ENCODE peak calls at places on chromosome 17, in eight cellular contexts. One of them, this sample, is unnamed.

GRCh38 chr17:18960803-18961511 is 9.0 kb downstream of the SLC5A10 start:
- DNase-seq in activated CD8-positive, alpha-beta T cell treated with anti-CD3 and anti-CD28 coated beads for 36 hours: peak
- DNase-seq in retina: peak
- DNase-seq in NAMALWA: peak
- DNase-seq in pancreas: peak
- DNase-seq in stimulated activated CD4-positive, alpha-beta T cell treated with anti-CD3 and anti-CD28 coated beads, Interleukin-1b, Interleukin-23, amount 100 ng/mL, for 1 hour: peak
- DNase-seq in iris pigment epithelial cell: peak
- DNase-seq in neural progenitor cell: peak
- DNase-seq in this sample: peak

GRCh38 chr17:72249441-72249840 is 128.6 kb downstream of the SOX9 start:
- DNase-seq in activated CD8-positive, alpha-beta T cell treated with anti-CD3 and anti-CD28 coated beads for 36 hours: no peak
- DNase-seq in retina: no peak
- DNase-seq in NAMALWA: no peak
- DNase-seq in pancreas: no peak
- DNase-seq in stimulated activated CD4-positive, alpha-beta T cell treated with anti-CD3 and anti-CD28 coated beads, Interleukin-1b, Interleukin-23, amount 100 ng/mL, for 1 hour: no peak
- DNase-seq in iris pigment epithelial cell: no peak
- DNase-seq in neural progenitor cell: no peak
- DNase-seq in this sample: no peak

GRCh38 chr17:76586741-76587487 is 1.3 kb upstream of the ST6GALNAC2 start:
- DNase-seq in activated CD8-positive, alpha-beta T cell treated with anti-CD3 and anti-CD28 coated beads for 36 hours: no peak
- DNase-seq in retina: peak
- DNase-seq in NAMALWA: no peak
- DNase-seq in pancreas: no peak
- DNase-seq in stimulated activated CD4-positive, alpha-beta T cell treated with anti-CD3 and anti-CD28 coated beads, Interleukin-1b, Interleukin-23, amount 100 ng/mL, for 1 hour: no peak
- DNase-seq in iris pigment epithelial cell: no peak
- DNase-seq in neural progenitor cell: peak
- DNase-seq in this sample: no peak

GRCh38 chr17:3557768-3558583 is at the start of gene TRPV3:
- DNase-seq in activated CD8-positive, alpha-beta T cell treated with anti-CD3 and anti-CD28 coated beads for 36 hours: peak
- DNase-seq in retina: no peak
- DNase-seq in NAMALWA: peak
- DNase-seq in pancreas: peak
- DNase-seq in stimulated activated CD4-positive, alpha-beta T cell treated with anti-CD3 and anti-CD28 coated beads, Interleukin-1b, Interleukin-23, amount 100 ng/mL, for 1 hour: peak
- DNase-seq in iris pigment epithelial cell: no peak
- DNase-seq in neural progenitor cell: no peak
- DNase-seq in this sample: no peak

GRCh38 chr17:40331743-40332641 is 23.0 kb downstream of the RARA start:
- DNase-seq in activated CD8-positive, alpha-beta T cell treated with anti-CD3 and anti-CD28 coated beads for 36 hours: peak
- DNase-seq in retina: no peak
- DNase-seq in NAMALWA: no peak
- DNase-seq in pancreas: peak
- DNase-seq in stimulated activated CD4-positive, alpha-beta T cell treated with anti-CD3 and anti-CD28 coated beads, Interleukin-1b, Interleukin-23, amount 100 ng/mL, for 1 hour: no peak
- DNase-seq in iris pigment epithelial cell: no peak
- DNase-seq in neural progenitor cell: no peak
- DNase-seq in this sample: no peak

GRCh38 chr17:80479246-80479566 is 2.8 kb upstream of the NPTX1 start:
- DNase-seq in activated CD8-positive, alpha-beta T cell treated with anti-CD3 and anti-CD28 coated beads for 36 hours: no peak
- DNase-seq in retina: no peak
- DNase-seq in NAMALWA: no peak
- DNase-seq in pancreas: no peak
- DNase-seq in stimulated activated CD4-positive, alpha-beta T cell treated with anti-CD3 and anti-CD28 coated beads, Interleukin-1b, Interleukin-23, amount 100 ng/mL, for 1 hour: no peak
- DNase-seq in iris pigment epithelial cell: no peak
- DNase-seq in neural progenitor cell: no peak
- DNase-seq in this sample: no peak

GRCh38 chr17:79845601-79845949 is 6.3 kb upstream of the CBX4 start:
- DNase-seq in activated CD8-positive, alpha-beta T cell treated with anti-CD3 and anti-CD28 coated beads for 36 hours: no peak
- DNase-seq in retina: no peak
- DNase-seq in NAMALWA: no peak
- DNase-seq in pancreas: no peak
- DNase-seq in stimulated activated CD4-positive, alpha-beta T cell treated with anti-CD3 and anti-CD28 coated beads, Interleukin-1b, Interleukin-23, amount 100 ng/mL, for 1 hour: no peak
- DNase-seq in iris pigment epithelial cell: peak
- DNase-seq in neural progenitor cell: no peak
- DNase-seq in this sample: no peak

GRCh38 chr17:752620-753219 is 656 bp upstream of the GEMIN4 start:
- DNase-seq in activated CD8-positive, alpha-beta T cell treated with anti-CD3 and anti-CD28 coated beads for 36 hours: peak
- DNase-seq in retina: peak
- DNase-seq in NAMALWA: no peak
- DNase-seq in pancreas: peak
- DNase-seq in stimulated activated CD4-positive, alpha-beta T cell treated with anti-CD3 and anti-CD28 coated beads, Interleukin-1b, Interleukin-23, amount 100 ng/mL, for 1 hour: no peak
- DNase-seq in iris pigment epithelial cell: peak
- DNase-seq in neural progenitor cell: peak
- DNase-seq in this sample: no peak

GRCh38 chr17:66441012-66441703 is 138.7 kb downstream of the PRKCA start:
- DNase-seq in activated CD8-positive, alpha-beta T cell treated with anti-CD3 and anti-CD28 coated beads for 36 hours: no peak
- DNase-seq in retina: no peak
- DNase-seq in NAMALWA: peak
- DNase-seq in pancreas: no peak
- DNase-seq in stimulated activated CD4-positive, alpha-beta T cell treated with anti-CD3 and anti-CD28 coated beads, Interleukin-1b, Interleukin-23, amount 100 ng/mL, for 1 hour: no peak
- DNase-seq in iris pigment epithelial cell: no peak
- DNase-seq in neural progenitor cell: no peak
- DNase-seq in this sample: no peak

GRCh38 chr17:60790205-60790604 is 112.6 kb downstream of the BCAS3 start:
- DNase-seq in activated CD8-positive, alpha-beta T cell treated with anti-CD3 and anti-CD28 coated beads for 36 hours: no peak
- DNase-seq in retina: no peak
- DNase-seq in NAMALWA: no peak
- DNase-seq in pancreas: no peak
- DNase-seq in stimulated activated CD4-positive, alpha-beta T cell treated with anti-CD3 and anti-CD28 coated beads, Interleukin-1b, Interleukin-23, amount 100 ng/mL, for 1 hour: no peak
- DNase-seq in iris pigment epithelial cell: no peak
- DNase-seq in neural progenitor cell: no peak
- DNase-seq in this sample: no peak

GRCh38 chr17:28705074-28705659 is 6.5 kb downstream of the PROCA1 start:
- DNase-seq in activated CD8-positive, alpha-beta T cell treated with anti-CD3 and anti-CD28 coated beads for 36 hours: no peak
- DNase-seq in retina: no peak
- DNase-seq in NAMALWA: no peak
- DNase-seq in pancreas: no peak
- DNase-seq in stimulated activated CD4-positive, alpha-beta T cell treated with anti-CD3 and anti-CD28 coated beads, Interleukin-1b, Interleukin-23, amount 100 ng/mL, for 1 hour: no peak
- DNase-seq in iris pigment epithelial cell: no peak
- DNase-seq in neural progenitor cell: no peak
- DNase-seq in this sample: no peak

GRCh38 chr17:39744075-39744835 is 6.5 kb downstream of the GRB7 start:
- DNase-seq in activated CD8-positive, alpha-beta T cell treated with anti-CD3 and anti-CD28 coated beads for 36 hours: no peak
- DNase-seq in retina: no peak
- DNase-seq in NAMALWA: no peak
- DNase-seq in pancreas: peak
- DNase-seq in stimulated activated CD4-positive, alpha-beta T cell treated with anti-CD3 and anti-CD28 coated beads, Interleukin-1b, Interleukin-23, amount 100 ng/mL, for 1 hour: no peak
- DNase-seq in iris pigment epithelial cell: no peak
- DNase-seq in neural progenitor cell: no peak
- DNase-seq in this sample: no peak

GRCh38 chr17:3542410-3543088 is 15.1 kb downstream of the TRPV3 start:
- DNase-seq in activated CD8-positive, alpha-beta T cell treated with anti-CD3 and anti-CD28 coated beads for 36 hours: no peak
- DNase-seq in retina: no peak
- DNase-seq in NAMALWA: no peak
- DNase-seq in pancreas: no peak
- DNase-seq in stimulated activated CD4-positive, alpha-beta T cell treated with anti-CD3 and anti-CD28 coated beads, Interleukin-1b, Interleukin-23, amount 100 ng/mL, for 1 hour: no peak
- DNase-seq in iris pigment epithelial cell: no peak
- DNase-seq in neural progenitor cell: no peak
- DNase-seq in this sample: no peak

This sample was measured in D721Med.